ENCODE peak calls at places on chromosomes 4 and X, in eight cellular contexts. E, H, O, G, N, X, K and B are unnamed samples.

GRCh38 chr4:121272526-121272925 is 108.3 kb downstream of the QRFPR start:
- DNase-seq in O (no peak), N (no peak), H (no peak), G (no peak), X (no peak), K (peak; percentile 73), E (peak; percentile 70), B (no peak)

GRCh38 chr4:472881-473574 is 25.9 kb downstream of the ZNF721 start:
- DNase-seq in E (peak; percentile 11), O (peak; percentile 84), H (no peak), G (no peak), K (no peak), X (no peak), N (peak; percentile 32), B (no peak)

GRCh38 chr4:16122784-16123183 is 39.0 kb upstream of the PROM1 start:
- DNase-seq in N (no peak), O (peak; percentile 42), E (no peak), X (no peak), H (no peak), K (no peak), G (no peak), B (no peak)

GRCh38 chrX:26574208-26574607 is 358.2 kb downstream of the MAGEB5 start:
- DNase-seq in H (no peak), O (no peak), K (peak; percentile 4), N (no peak), G (no peak), E (no peak), X (no peak), B (no peak)

GRCh38 chr4:180953572-180953971 is 1289.6 kb upstream of the TENM3 start:
- DNase-seq in K (peak; percentile 31), N (no peak), O (no peak), G (no peak), X (no peak), E (no peak), H (no peak), B (no peak)

GRCh38 chrX:22090181-22090580 is 58.1 kb downstream of the PHEX start:
- DNase-seq in X (no peak), H (no peak), O (no peak), G (peak; percentile 66), N (no peak), K (no peak), E (no peak), B (no peak)

GRCh38 chr4:76758290-76758882 is 139.6 kb downstream of the SOWAHB start:
- DNase-seq in K (peak; percentile 70), H (no peak), X (no peak), E (peak; percentile 55), O (no peak), N (no peak), G (no peak), B (no peak)

GRCh38 chr4:47483722-47484121 is 1.4 kb upstream of the ATP10D start:
- DNase-seq in X (no peak), K (no peak), G (no peak), E (no peak), N (no peak), O (no peak), H (no peak), B (peak; percentile 83)

GRCh38 chr4:151624606-151625565 is 135.9 kb downstream of the GATB start:
- DNase-seq in H (no peak), G (no peak), N (no peak), K (no peak), X (no peak), E (no peak), O (no peak), B (no peak)

GRCh38 chr4:41991916-41992767 is 1.8 kb downstream of the SLC30A9 start:
- DNase-seq in X (no peak), K (peak; percentile 80), N (no peak), E (peak; percentile 11), H (no peak), O (no peak), G (no peak), B (no peak)

GRCh38 chrX:132612990-132613564 is 124.2 kb upstream of the MBNL3 start:
- DNase-seq in N (peak; percentile 30), G (no peak), H (no peak), O (no peak), E (peak; percentile 10), X (peak; percentile 27), K (peak; percentile 61), B (no peak)
- TF ChIP-seq CTCF in N (peak; percentile 41), G (peak; percentile 61), H (peak; percentile 56), O (no peak), E (peak; percentile 75), X (peak; percentile 37), K (peak; percentile 80), B (peak; percentile 75)

GRCh38 chrX:73850124-73851013 is 287.4 kb downstream of the CHIC1 start:
- DNase-seq in K (peak; percentile 58), G (no peak), X (peak; percentile 46), E (peak; percentile 35), H (no peak), O (no peak), N (no peak), B (no peak)

GRCh38 chrX:73847991-73848390 is 285.0 kb downstream of the CHIC1 start:
- DNase-seq in X (no peak), H (no peak), N (no peak), E (no peak), G (no peak), O (no peak), K (no peak), B (no peak)

GRCh38 chrX:73849054-73849453 is 286.1 kb downstream of the CHIC1 start:
- DNase-seq in G (no peak), K (no peak), X (no peak), N (no peak), O (no peak), E (no peak), H (no peak), B (no peak)

GRCh38 chrX:73852022-73852421 is 289.0 kb downstream of the CHIC1 start:
- DNase-seq in X (no peak), H (no peak), K (no peak), O (no peak), G (no peak), N (no peak), E (no peak), B (no peak)

DNA sequence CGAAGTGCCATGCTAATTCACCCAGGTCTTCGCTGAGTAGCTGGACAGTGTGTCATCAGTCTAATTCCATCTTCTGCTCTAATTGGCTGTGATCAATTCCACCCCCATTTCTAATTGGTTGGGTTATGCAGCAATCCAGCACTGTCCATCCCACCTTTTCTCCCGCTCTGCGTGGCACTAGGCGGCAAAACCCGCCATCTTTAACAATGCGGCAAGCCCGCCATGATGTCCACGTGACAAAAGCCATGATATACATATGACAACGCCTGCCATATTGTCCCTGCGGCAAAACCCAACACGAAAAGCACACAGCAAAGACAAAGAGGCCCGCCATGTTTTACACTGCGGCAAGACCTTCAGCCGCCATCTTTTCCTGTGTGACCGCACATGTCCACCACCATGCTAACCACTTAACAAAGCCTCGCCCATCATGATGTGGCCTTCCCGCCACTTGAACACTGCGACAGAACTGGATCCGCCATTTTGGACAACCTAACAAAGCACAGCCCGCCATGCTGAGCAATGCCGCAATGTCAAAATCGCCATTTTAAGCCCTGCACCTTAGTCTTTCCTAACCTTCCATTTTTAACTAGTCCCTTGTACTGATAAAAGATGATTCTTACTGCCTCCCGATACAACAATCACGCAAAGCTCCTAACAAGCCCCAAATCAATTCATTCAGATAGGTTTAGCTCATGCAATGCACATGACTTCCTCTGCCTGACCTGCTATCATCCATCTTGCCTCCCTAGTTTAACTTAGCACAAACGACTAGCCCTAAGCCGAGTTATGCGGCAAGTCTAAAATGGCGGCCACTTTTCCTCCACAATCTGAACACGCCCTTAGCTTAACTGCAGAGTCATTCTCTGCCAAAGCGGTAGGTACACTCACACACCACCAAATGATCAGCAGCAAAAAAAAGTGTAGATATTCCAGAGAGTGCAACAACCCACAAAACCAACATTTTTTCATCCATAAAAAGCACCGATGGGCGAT is 288.3 kb downstream of the CHIC1 start:
- DNase-seq in G (no peak), X (peak; percentile 90), N (peak; percentile 91), K (no peak), O (peak; percentile 97), E (peak; percentile 95), H (peak; percentile 95), B (no peak)
- H3K4me3 ChIP-seq in G (no peak overlapping the region), X (peak overlapping the region; percentile 39), N (peak overlapping the region; percentile 73), K (no peak overlapping the region), O (no peak overlapping the region), E (peak overlapping the region; percentile 76), H (no peak overlapping the region), B (no peak overlapping the region)

GRCh38 chrX:16804923-16805464 is 18.7 kb downstream of the TXLNG start:
- DNase-seq in H (no peak), O (no peak), K (no peak), N (no peak), X (no peak), G (no peak), E (no peak), B (no peak)

GRCh38 chrX:16807976-16808542 is 21.8 kb downstream of the TXLNG start:
- DNase-seq in H (no peak), G (no peak), O (no peak), E (peak; percentile 46), K (peak; percentile 54), X (peak; percentile 20), N (no peak), B (no peak)

DNA sequence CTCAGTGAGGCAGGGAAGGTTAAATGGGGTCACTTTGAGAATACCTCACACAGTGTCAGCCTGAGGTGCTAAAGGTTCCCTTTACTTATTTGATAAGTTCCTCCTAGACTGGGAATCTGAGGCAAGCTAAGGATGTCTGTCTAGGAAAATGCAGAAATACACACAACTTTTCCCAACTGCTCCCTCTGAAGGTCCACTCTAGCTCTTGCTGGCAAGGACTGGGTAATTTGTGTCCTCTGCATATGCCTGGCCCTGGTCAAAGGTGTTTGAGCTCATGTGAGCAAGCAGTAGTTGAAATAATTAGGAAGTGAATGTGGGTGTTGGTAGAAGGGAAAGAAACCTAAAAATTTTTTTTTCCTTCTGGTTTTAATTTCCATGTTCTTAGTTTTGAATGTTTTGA is 21.3 kb downstream of the TXLNG start:
- DNase-seq in K (no peak), G (no peak), H (no peak), X (no peak), N (no peak), E (peak; percentile 20), O (no peak), B (no peak)
- TF ChIP-seq CTCF in K (no peak), G (no peak), H (peak; percentile 7), X (no peak), N (peak; percentile 13), E (peak; percentile 34), O (no peak), B (no peak)

GRCh38 chr4:99507349-99507748 is 3.5 kb upstream of the C4orf17 start:
- DNase-seq in G (no peak), X (no peak), N (no peak), O (no peak), H (no peak), E (no peak), K (no peak), B (no peak)

GRCh38 chr4:99504804-99505502 is 5.9 kb upstream of the C4orf17 start:
- DNase-seq in X (no peak), G (no peak), O (no peak), N (no peak), K (no peak), H (no peak), E (peak; percentile 9), B (no peak)

GRCh38 chr4:99506781-99507180 is 4.0 kb upstream of the C4orf17 start:
- DNase-seq in K (peak; percentile 4), H (no peak), O (no peak), X (no peak), G (no peak), E (no peak), N (no peak), B (no peak)

GRCh38 chr4:99510721-99511120 is at the start of gene C4orf17:
- DNase-seq in H (no peak), X (no peak), O (no peak), E (no peak), G (no peak), K (no peak), N (no peak), B (no peak)

GRCh38 chr4:99507762-99508161 is 3.1 kb upstream of the C4orf17 start:
- DNase-seq in X (no peak), E (peak; percentile 35), G (no peak), O (no peak), K (peak; percentile 17), H (no peak), N (no peak), B (no peak)
- H3K4me3 ChIP-seq in X (no peak overlapping the region), E (no peak overlapping the region), G (no peak overlapping the region), O (no peak overlapping the region), K (no peak overlapping the region), H (no peak overlapping the region), N (no peak overlapping the region), B (no peak overlapping the region)